ENCODE peak calls at places on chromosomes 3 and 15, in eight cellular contexts. C, T, E, R, O, J, K and I are unnamed samples.

GRCh38 chr3:123449092-123449985 is 449 bp upstream of the ADCY5 start:
- DNase-seq in C (peak; percentile 76), T (peak; percentile 5), E (no peak), R (no peak), O (peak; percentile 5), J (peak; percentile 52), K (peak; percentile 40), I (no peak)

GRCh38 chr3:14318638-14319037 is 83.8 kb upstream of the SLC6A6 start:
- DNase-seq in C (no peak), T (no peak), E (no peak), R (no peak), O (no peak), J (no peak), K (no peak), I (no peak)

GRCh38 chr15:85482896-85483295 is 102.5 kb downstream of the AKAP13 start:
- DNase-seq in C (no peak), T (peak; percentile 95), E (no peak), R (no peak), O (no peak), J (no peak), K (peak; percentile 58), I (no peak)

GRCh38 chr15:38647683-38648082 is 83.1 kb upstream of the RASGRP1 start:
- DNase-seq in C (no peak), T (peak; percentile 61), E (no peak), R (no peak), O (no peak), J (no peak), K (no peak), I (no peak)

GRCh38 chr15:98003976-98004375 is 43.5 kb downstream of the ARRDC4 start:
- DNase-seq in C (no peak), T (no peak), E (no peak), R (no peak), O (no peak), J (no peak), K (peak; percentile 54), I (no peak)

GRCh38 chr3:16303037-16303436 is 38.0 kb downstream of the OXNAD1 start:
- DNase-seq in C (no peak), T (no peak), E (no peak), R (no peak), O (no peak), J (no peak), K (no peak), I (no peak)

GRCh38 chr3:141250342-141250741 is 18.7 kb downstream of the PXYLP1 start:
- DNase-seq in C (no peak), T (no peak), E (no peak), R (no peak), O (no peak), J (no peak), K (no peak), I (no peak)

GRCh38 chr15:93382196-93382820 is 293.3 kb upstream of the RGMA start:
- DNase-seq in C (no peak), T (no peak), E (no peak), R (no peak), O (no peak), J (no peak), K (no peak), I (no peak)

GRCh38 chr3:134761213-134761612 is 33.8 kb upstream of the EPHB1 start:
- DNase-seq in C (no peak), T (no peak), E (no peak), R (no peak), O (no peak), J (no peak), K (no peak), I (no peak)

GRCh38 chr15:38670142-38671002 is 105.8 kb upstream of the RASGRP1 start:
- DNase-seq in C (no peak), T (no peak), E (peak; percentile 62), R (peak; percentile 84), O (no peak), J (no peak), K (no peak), I (peak; percentile 82)

GRCh38 chr3:183073839-183074615 is 25.3 kb downstream of the MCCC1 start:
- DNase-seq in C (no peak), T (no peak), E (no peak), R (no peak), O (no peak), J (no peak), K (peak; percentile 16), I (no peak)

GRCh38 chr3:5115506-5116162 is 6.5 kb upstream of the ARL8B start:
- DNase-seq in C (no peak), T (no peak), E (no peak), R (no peak), O (no peak), J (no peak), K (no peak), I (no peak)

GRCh38 chr3:184075901-184076300 is 21.0 kb upstream of the HTR3E start:
- DNase-seq in C (no peak), T (no peak), E (no peak), R (no peak), O (no peak), J (no peak), K (no peak), I (no peak)

GRCh38 chr3:51620543-51620942 is 50.5 kb upstream of the TEX264 start:
- DNase-seq in C (no peak), T (peak; percentile 87), E (no peak), R (no peak), O (no peak), J (no peak), K (no peak), I (no peak)